ENCODE peak calls at places on chromosomes 1 and 21, in four cellular contexts. B is upper lobe of right lung, S is ELF-1, M is COR-L47. U is an unnamed sample.

GRCh38 chr21:34630536-34631143 is 15.7 kb upstream of the RCAN1 start:
- DNase-seq in S (peak; percentile 51), M (peak; percentile 33), B (no peak), U (peak; percentile 62)

GRCh38 chr1:160853014-160853413 is 9.7 kb downstream of the CD244 start:
- DNase-seq in S (no peak), M (no peak), B (no peak), U (no peak)

GRCh38 chr1:150066838-150067183 is 765 bp upstream of the VPS45 start:
- DNase-seq in B (peak; percentile 78), S (peak; percentile 87), M (peak; percentile 46), U (no peak)

GRCh38 chr21:39610705-39611104 is 2.0 kb upstream of the B3GALT5 start:
- DNase-seq in B (no peak), M (no peak), S (peak; percentile 83), U (peak; percentile 80)

GRCh38 chr1:179251675-179252074 is 22.2 kb upstream of the ABL2 start:
- DNase-seq in M (peak; percentile 44), S (no peak), B (no peak), U (peak; percentile 9)

GRCh38 chr1:9593492-9594465 is 5.1 kb downstream of the TMEM201 start:
- DNase-seq in B (peak; percentile 71), M (peak; percentile 89), S (peak; percentile 92), U (peak; percentile 82)

GRCh38 chr1:41819069-41819468 is 99.7 kb downstream of the HIVEP3 start:
- DNase-seq in S (no peak), M (no peak), B (no peak), U (no peak)

GRCh38 chr1:119794856-119795255 is 16.4 kb downstream of the REG4 start:
- DNase-seq in M (no peak), S (no peak), B (no peak), U (no peak)

GRCh38 chr1:214214851-214215250 is 66.1 kb upstream of the SMYD2 start:
- DNase-seq in M (no peak), B (no peak), S (no peak), U (no peak)

GRCh38 chr1:30879940-30880339 is 28.6 kb downstream of the SDC3 start:
- DNase-seq in M (peak; percentile 97), S (peak; percentile 47), B (no peak), U (no peak)

GRCh38 chr1:206506803-206507394 is 432 bp upstream of the RASSF5 start:
- DNase-seq in S (no peak), B (peak; percentile 73), M (no peak), U (no peak)

GRCh38 chr1:166999090-166999489 is 10.0 kb downstream of the MAEL start:
- DNase-seq in B (no peak), S (no peak), M (no peak), U (peak; percentile 6)

GRCh38 chr1:235586413-235586812 is 63.2 kb downstream of the GNG4 start:
- DNase-seq in B (no peak), S (peak; percentile 21), M (no peak), U (no peak)

GRCh38 chr1:43382027-43382771 is 7.4 kb downstream of the MED8 start:
- DNase-seq in M (peak; percentile 71), B (no peak), S (no peak), U (no peak)

GRCh38 chr1:12359734-12360133 is 129.9 kb downstream of the VPS13D start:
- DNase-seq in S (no peak), M (no peak), B (no peak), U (no peak)

GRCh38 chr21:42662430-42663199 is 9.2 kb downstream of the PDE9A start:
- DNase-seq in B (no peak), M (no peak), S (no peak), U (no peak)

GRCh38 chr1:107352850-107353249 is 212.0 kb downstream of the NTNG1 start:
- DNase-seq in M (no peak), S (no peak), B (no peak), U (no peak)